ENCODE peak calls at places on chromosomes 3 and 15, in nine cellular contexts. W is RWPE1, N is fibroblast of lung, P is left lung, D is IMR-90, A is A549, J is endothelial cell, B is OCI-LY7, H is AG10803. F is an unnamed sample.

GRCh38 chr3:13557417-13557816 is 8.5 kb downstream of the FBLN2 start:
- DNase-seq in W (no peak), N (no peak), P (peak), D (no peak), A (no peak), J (no peak), B (no peak), H (no peak), F (no peak)

GRCh38 chr15:36589971-36590370 is 10.5 kb downstream of the CDIN1 start:
- DNase-seq in W (no peak), N (peak), P (no peak), D (peak), A (no peak), J (no peak), B (no peak), H (peak), F (no peak)

GRCh38 chr15:89333011-89333860 is 1.4 kb downstream of the POLG start:
- DNase-seq in W (no peak), N (no peak), P (no peak), D (no peak), A (no peak), J (no peak), B (peak), H (no peak), F (no peak)

GRCh38 chr3:142784228-142784627 is 60.4 kb downstream of the TRPC1 start:
- DNase-seq in W (no peak), N (no peak), P (no peak), D (no peak), A (no peak), J (no peak), B (no peak), H (no peak), F (no peak)

GRCh38 chr3:48215466-48215865 is 7.8 kb upstream of the CAMP start:
- DNase-seq in W (no peak), N (peak), P (no peak), D (peak), A (no peak), J (no peak), B (no peak), H (peak), F (no peak)

GRCh38 chr3:29693863-29694262 is 413.0 kb downstream of the RBMS3 start:
- DNase-seq in W (peak), N (peak), P (no peak), D (peak), A (peak), J (peak), B (no peak), H (peak), F (no peak)

GRCh38 chr3:133857767-133858166 is 37.9 kb downstream of the RAB6B start:
- DNase-seq in W (no peak), N (no peak), P (no peak), D (no peak), A (no peak), J (no peak), B (no peak), H (no peak), F (no peak)

GRCh38 chr3:17491601-17492000 is 250.8 kb downstream of the TBC1D5 start:
- DNase-seq in W (no peak), N (peak), P (no peak), D (peak), A (no peak), J (no peak), B (no peak), H (peak), F (no peak)

GRCh38 chr3:128550471-128551126 is 57.6 kb upstream of the GATA2 start:
- DNase-seq in W (no peak), N (no peak), P (no peak), D (no peak), A (no peak), J (no peak), B (no peak), H (no peak), F (no peak)

GRCh38 chr3:14494279-14494972 is 45.7 kb downstream of the GRIP2 start:
- DNase-seq in W (no peak), N (no peak), P (no peak), D (no peak), A (no peak), J (no peak), B (no peak), H (no peak), F (no peak)

GRCh38 chr15:96428742-96429141 is 98.2 kb downstream of the NR2F2 start:
- DNase-seq in W (peak), N (peak), P (no peak), D (peak), A (no peak), J (no peak), B (no peak), H (peak), F (no peak)

GRCh38 chr3:33729993-33730392 is 11.9 kb upstream of the CLASP2 start:
- DNase-seq in W (no peak), N (no peak), P (no peak), D (no peak), A (no peak), J (no peak), B (peak), H (no peak), F (no peak)

GRCh38 chr3:52783211-52783555 is 5.8 kb downstream of the ITIH1 start:
- DNase-seq in W (no peak), N (peak), P (peak), D (no peak), A (no peak), J (no peak), B (no peak), H (no peak), F (no peak)
- TF ChIP-seq CTCF in W (no peak), N (no peak), P (no peak), D (no peak), A (no peak), J (no peak), B (no peak), H (no peak), F (no peak)

DNA sequence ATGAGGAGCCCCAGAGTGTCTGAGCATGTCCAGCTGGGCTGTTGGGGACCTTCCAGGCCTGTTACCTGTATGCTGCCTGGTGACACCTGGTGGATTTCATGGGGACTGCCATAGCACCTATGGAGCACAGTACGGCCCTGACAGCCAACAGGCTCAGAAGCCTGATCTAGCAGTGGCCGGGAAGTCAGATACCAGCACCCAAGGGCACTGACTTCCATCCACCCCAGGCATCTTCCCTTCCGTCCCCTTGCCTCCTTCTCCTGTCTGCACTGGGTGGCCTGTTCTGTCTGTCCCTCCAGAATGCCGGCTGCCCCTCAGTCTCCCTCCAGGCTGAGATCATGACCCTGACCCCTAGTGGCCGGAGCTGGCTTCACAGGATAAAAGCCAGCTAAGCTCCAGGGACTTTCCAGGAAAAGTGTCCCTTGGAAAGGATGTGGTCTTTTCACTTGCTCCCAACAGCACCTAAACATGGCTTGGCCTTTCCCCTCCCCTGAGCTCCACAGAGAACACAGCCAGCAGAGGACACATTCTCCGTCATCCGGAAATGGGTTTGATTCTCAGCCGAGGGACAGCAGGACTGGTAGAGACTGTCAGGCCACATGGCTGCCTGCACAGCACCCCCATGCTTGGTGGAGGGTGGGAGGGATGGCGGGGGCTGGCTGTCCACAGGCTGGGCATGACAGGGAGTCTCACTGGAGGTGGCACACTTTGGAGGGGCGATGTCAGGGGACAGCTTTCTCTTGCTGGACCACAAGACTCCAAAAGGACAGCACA is 9.5 kb downstream of the RPS17 start:
- DNase-seq in W (peak), N (peak), P (peak), D (peak), A (peak), J (peak), B (peak), H (peak), F (peak)
- TF ChIP-seq CTCF in W (peak), N (peak), P (peak), D (peak), A (peak), J (peak), B (peak), H (peak), F (peak)

GRCh38 chr3:164192974-164193373 is 885.3 kb downstream of the SI start:
- DNase-seq in W (no peak), N (no peak), P (no peak), D (no peak), A (no peak), J (no peak), B (no peak), H (no peak), F (no peak)

GRCh38 chr3:164190566-164190965 is 887.7 kb downstream of the SI start:
- DNase-seq in W (no peak), N (no peak), P (no peak), D (no peak), A (no peak), J (no peak), B (no peak), H (no peak), F (no peak)

GRCh38 chr3:164196477-164196876 is 881.8 kb downstream of the SI start:
- DNase-seq in W (no peak), N (no peak), P (no peak), D (no peak), A (no peak), J (no peak), B (no peak), H (no peak), F (no peak)

GRCh38 chr3:164199982-164200823 is 878.1 kb downstream of the SI start:
- DNase-seq in W (no peak), N (no peak), P (no peak), D (no peak), A (no peak), J (no peak), B (no peak), H (no peak), F (no peak)

DNA sequence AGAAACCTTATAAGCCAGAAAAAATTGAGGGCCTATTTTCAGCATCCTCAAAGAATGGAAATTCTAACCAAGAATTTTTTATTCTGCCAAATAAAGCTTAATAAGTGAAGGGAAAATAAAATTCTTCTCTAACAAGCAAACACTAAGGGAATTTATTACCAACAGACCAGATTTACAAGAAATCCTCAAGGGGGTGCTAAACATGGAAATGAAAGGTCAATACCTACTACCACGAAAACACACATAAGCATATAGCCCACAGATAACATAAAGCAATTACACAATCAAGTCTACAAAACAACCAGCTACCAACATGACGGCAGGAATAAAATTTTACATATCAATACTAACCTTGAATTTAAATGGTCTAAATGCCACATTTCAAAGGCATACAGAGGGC is 883.5 kb downstream of the SI start:
- DNase-seq in W (no peak), N (no peak), P (no peak), D (no peak), A (no peak), J (no peak), B (no peak), H (no peak), F (no peak)
- TF ChIP-seq CTCF in W (no peak), N (no peak), P (no peak), D (no peak), A (no peak), J (peak), B (peak), H (no peak), F (no peak)

GRCh38 chr3:87792532-87793321 is 266.1 kb downstream of the CGGBP1 start:
- DNase-seq in W (no peak), N (no peak), P (peak), D (no peak), A (peak), J (peak), B (no peak), H (peak), F (peak)
- TF ChIP-seq CTCF in W (no peak), N (no peak), P (no peak), D (no peak), A (peak), J (no peak), B (no peak), H (no peak), F (no peak)

DNA sequence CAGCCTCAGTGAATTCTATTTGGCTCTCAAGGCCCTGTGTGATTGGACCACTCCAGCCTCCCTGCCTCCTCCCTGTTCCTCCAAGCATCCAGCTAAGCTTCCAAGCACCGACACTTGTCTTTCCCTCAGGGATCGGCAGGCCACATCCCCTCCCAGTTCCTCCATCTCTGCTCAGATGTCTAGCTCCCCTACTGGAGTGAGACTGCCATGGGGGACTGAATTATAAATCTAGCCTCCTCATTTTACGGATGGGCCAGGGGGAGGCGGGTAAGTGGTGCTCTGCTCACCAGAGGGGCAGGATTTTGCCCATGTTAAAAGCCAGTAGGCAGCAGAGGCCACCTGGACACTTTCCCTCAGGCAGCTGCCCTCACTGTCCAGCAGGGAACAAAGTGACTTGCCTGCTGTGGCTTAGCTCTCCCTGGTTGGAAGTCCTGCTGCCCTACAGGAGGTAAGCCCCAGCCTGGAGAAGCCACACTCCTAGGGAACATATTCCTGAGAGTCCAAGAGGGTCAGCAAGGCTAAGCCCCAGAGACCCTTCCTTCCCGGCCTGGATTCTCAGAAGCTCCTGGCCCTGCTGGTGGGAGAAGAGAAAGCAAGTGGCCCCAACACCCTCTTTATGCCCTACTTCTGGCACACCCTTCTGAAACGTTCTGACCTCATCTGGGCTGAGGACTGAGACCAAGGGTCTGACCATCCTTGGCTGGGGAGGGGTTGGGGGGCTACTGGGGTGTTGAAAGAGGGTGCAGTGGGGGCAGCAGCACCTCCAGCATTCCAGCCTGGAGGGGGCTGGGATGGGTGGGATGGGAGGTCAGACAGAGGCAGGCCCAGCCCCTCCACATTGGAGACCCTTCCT is 9.1 kb upstream of the HHATL start:
- DNase-seq in W (no peak), N (no peak), P (no peak), D (no peak), A (peak), J (no peak), B (no peak), H (no peak), F (no peak)
- TF ChIP-seq CTCF in W (no peak), N (peak), P (no peak), D (no peak), A (no peak), J (peak), B (no peak), H (no peak), F (no peak)

DNA sequence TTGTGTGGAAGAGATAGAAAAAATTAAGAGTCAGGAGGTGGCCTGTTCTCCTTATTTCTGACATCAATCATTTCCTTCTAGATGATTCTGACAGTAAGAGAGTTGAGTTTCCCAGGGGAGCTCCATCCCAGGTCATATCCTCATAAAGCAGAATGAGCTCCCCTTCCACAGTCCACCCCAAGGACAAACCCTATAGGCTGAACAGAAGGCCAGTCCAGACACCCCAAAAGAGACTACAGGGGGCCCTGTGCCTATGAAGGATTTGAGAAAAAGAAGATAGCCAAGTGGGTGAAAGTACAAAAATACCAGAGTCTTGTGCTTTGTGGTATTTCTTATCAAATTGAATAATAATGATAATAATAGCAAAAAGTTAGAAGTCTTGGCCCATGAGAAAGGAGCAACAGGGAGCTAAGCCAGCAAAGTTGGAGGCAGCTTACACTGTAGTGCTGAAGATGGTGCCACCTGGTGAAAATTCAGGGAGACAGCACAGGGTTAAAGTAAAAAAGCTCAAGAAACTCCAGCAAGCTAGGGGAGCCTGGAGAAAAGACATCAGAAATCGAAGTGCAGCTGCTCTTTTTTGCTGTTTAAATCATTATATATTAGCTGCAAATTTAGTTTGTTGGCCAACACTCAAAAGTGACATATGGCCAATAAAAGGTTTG is 35.9 kb upstream of the SLC24A5 start:
- DNase-seq in W (peak), N (peak), P (no peak), D (peak), A (no peak), J (peak), B (peak), H (no peak), F (peak)
- TF ChIP-seq CTCF in W (peak), N (peak), P (peak), D (peak), A (no peak), J (peak), B (peak), H (peak), F (peak)

GRCh38 chr3:9886328-9886727 is 4.1 kb upstream of the JAGN1 start:
- DNase-seq in W (no peak), N (no peak), P (no peak), D (no peak), A (no peak), J (no peak), B (no peak), H (no peak), F (no peak)

GRCh38 chr3:9889405-9889804 is 1.0 kb upstream of the JAGN1 start:
- DNase-seq in W (no peak), N (no peak), P (no peak), D (no peak), A (no peak), J (no peak), B (no peak), H (no peak), F (no peak)

GRCh38 chr3:9887478-9887877 is 2.9 kb upstream of the JAGN1 start:
- DNase-seq in W (no peak), N (no peak), P (no peak), D (no peak), A (no peak), J (no peak), B (no peak), H (no peak), F (no peak)

GRCh38 chr3:9890249-9891071 is at the start of gene JAGN1:
- DNase-seq in W (peak), N (peak), P (peak), D (peak), A (peak), J (peak), B (peak), H (peak), F (peak)

DNA sequence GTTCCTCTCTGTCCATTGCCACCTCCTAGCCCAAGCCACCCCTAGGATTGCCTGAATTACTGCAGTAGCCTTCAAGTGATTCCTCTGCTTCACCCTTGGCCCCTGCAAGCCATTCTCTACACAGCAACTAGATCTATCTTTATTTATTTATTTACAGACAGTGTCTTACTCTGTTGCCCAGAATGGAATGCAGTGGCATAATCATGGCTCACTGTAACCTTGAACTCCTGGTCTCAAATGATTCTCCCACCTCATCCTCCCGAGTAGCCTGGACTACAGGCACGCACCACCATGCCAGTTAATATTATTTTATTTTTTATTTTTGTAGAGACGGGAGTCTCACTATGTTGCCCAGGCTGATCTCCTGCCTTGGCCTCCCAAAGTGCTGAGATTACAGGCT is 1.9 kb upstream of the JAGN1 start:
- DNase-seq in W (no peak), N (no peak), P (no peak), D (no peak), A (no peak), J (no peak), B (no peak), H (no peak), F (no peak)
- TF ChIP-seq CTCF in W (no peak), N (no peak), P (no peak), D (no peak), A (no peak), J (no peak), B (no peak), H (no peak), F (no peak)

GRCh38 chr3:44764248-44764647 is 2.7 kb downstream of the KIF15 start:
- DNase-seq in W (no peak), N (no peak), P (no peak), D (no peak), A (no peak), J (no peak), B (no peak), H (no peak), F (no peak)

GRCh38 chr3:44762690-44763089 is 1.1 kb downstream of the KIF15 start:
- DNase-seq in W (no peak), N (no peak), P (no peak), D (no peak), A (no peak), J (no peak), B (peak), H (no peak), F (no peak)

GRCh38 chr3:44762170-44762677 is 630 bp downstream of the KIF15 start:
- DNase-seq in W (no peak), N (peak), P (no peak), D (peak), A (no peak), J (no peak), B (peak), H (peak), F (no peak)

DNA sequence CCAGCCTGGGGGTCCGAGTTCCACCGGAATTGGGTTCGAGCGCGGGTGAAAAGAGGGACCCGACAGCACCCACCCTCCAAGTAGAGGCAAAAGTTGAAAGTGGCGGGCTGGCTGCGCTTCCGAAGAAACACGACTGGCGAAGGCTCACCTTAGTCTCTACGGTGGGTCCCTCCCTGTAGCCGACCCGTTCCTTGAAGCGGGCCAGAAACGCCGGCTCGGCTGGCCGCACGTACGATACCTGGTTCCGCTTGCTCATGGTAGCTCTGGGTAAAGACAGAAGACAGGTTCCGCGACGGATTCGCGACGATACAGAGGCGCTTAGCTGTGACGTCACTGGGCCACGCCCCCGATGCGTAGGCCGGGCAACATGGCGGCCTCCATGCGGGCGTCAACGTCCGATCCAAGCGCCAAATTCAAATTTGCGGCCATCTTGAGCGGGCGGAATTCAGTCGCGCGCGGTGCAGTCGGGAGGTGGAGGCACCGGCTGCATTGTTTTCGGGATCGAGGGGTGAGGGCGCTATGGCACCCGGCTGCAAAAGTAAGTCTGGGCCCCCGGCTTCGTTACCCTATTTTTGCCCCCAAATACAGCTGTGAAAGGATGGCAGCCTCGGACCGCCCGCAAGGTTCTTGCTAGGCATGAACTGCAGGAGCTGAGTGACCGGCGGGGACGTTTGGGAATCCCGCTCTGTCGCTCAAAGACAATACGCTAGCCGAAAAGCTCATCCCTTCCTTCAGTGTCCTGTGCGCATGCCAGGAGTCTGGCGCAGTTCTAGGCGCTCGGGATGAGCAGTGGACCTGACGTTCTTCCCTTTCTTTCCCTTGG is at the start of the genes KIAA1143 and KIF15:
- DNase-seq in W (peak), N (peak), P (peak), D (peak), A (peak), J (peak), B (peak), H (peak), F (peak)
- TF ChIP-seq CTCF in W (no peak), N (no peak), P (no peak), D (no peak), A (no peak), J (no peak), B (peak), H (no peak), F (no peak)